ENCODE peak calls at places on chromosomes 3 and 15, in ten cellular contexts. Y is NCI-H2081; D is heart left ventricle; F is stimulated activated CD8-positive, alpha-beta memory T cell treated with anti-CD3 and anti-CD28 coated beads, Interleukin-15, amount 100 ng/mL, for 24 hours; Z is NCI-H2171 treated with DMSO at 0.1 percent for 48 hours; P is choroid plexus epithelial cell; M is KBM-7; U is GM23248; H is NCI-H345; A is MM.1S. G is an unnamed sample.

GRCh38 chr3:68363801-68364200 is 568.5 kb downstream of the TAFA4 start:
- DNase-seq in F (no peak), M (no peak), A (no peak), U (no peak), Y (no peak), D (no peak), P (no peak), H (no peak), Z (no peak), G (no peak)

GRCh38 chr15:36844453-36845094 is 255.8 kb downstream of the MEIS2 start:
- DNase-seq in P (peak), U (peak), F (no peak), D (no peak), Z (peak), A (no peak), Y (peak), M (no peak), H (peak), G (no peak)

GRCh38 chr15:49855917-49856637 is 235.2 kb downstream of the DTWD1 start:
- DNase-seq in P (peak), H (no peak), F (no peak), Z (no peak), U (peak), A (no peak), Y (no peak), M (no peak), D (no peak), G (no peak)

GRCh38 chr15:25250011-25250596 is 188.7 kb downstream of the UBE3A start:
- DNase-seq in Z (no peak), F (no peak), D (peak), Y (no peak), U (no peak), P (no peak), A (no peak), H (no peak), M (no peak), G (no peak)

GRCh38 chr3:28867836-28868235 is 413.0 kb upstream of the RBMS3 start:
- DNase-seq in D (no peak), F (no peak), A (no peak), M (no peak), P (no peak), H (peak), U (no peak), Y (no peak), Z (no peak), G (no peak)

GRCh38 chr3:45816544-45816943 is 20.2 kb upstream of the SLC6A20 start:
- DNase-seq in M (no peak), A (no peak), H (peak), P (peak), Y (no peak), D (no peak), Z (no peak), U (no peak), F (no peak), G (no peak)

GRCh38 chr15:45648521-45649200 is 13.8 kb downstream of the SQOR start:
- DNase-seq in F (no peak), M (no peak), U (peak), D (no peak), P (peak), A (peak), H (no peak), Z (no peak), Y (no peak), G (no peak)

GRCh38 chr3:108489776-108490175 is 20.6 kb downstream of the MYH15 start:
- DNase-seq in Y (peak), Z (peak), F (no peak), U (peak), H (peak), P (peak), M (peak), A (peak), D (no peak), G (peak)

GRCh38 chr3:100879445-100879844 is 113.8 kb downstream of the ABI3BP start:
- DNase-seq in M (no peak), F (no peak), A (no peak), H (no peak), P (no peak), D (no peak), Y (no peak), U (no peak), Z (no peak), G (no peak)

GRCh38 chr15:62935300-62936081 is 107.1 kb upstream of the TPM1 start:
- DNase-seq in H (no peak), Y (no peak), A (peak), Z (no peak), U (no peak), P (no peak), F (no peak), D (no peak), M (no peak), G (no peak)

GRCh38 chr15:62344806-62345539 is 179.9 kb upstream of the C2CD4B start:
- DNase-seq in F (no peak), A (peak), H (peak), Y (no peak), M (peak), D (peak), Z (peak), P (peak), U (peak), G (no peak)

GRCh38 chr3:193711964-193712598 is 119.1 kb downstream of the OPA1 start:
- DNase-seq in U (no peak), D (no peak), Y (peak), F (no peak), M (no peak), A (no peak), H (peak), Z (no peak), P (no peak), G (no peak)

GRCh38 chr3:150230037-150230436 is 178.1 kb upstream of the TSC22D2 start:
- DNase-seq in P (no peak), M (no peak), F (no peak), Y (no peak), H (no peak), D (no peak), U (no peak), Z (no peak), A (no peak), G (no peak)

GRCh38 chr3:140537075-140537474 is 140.8 kb upstream of the TRIM42 start:
- DNase-seq in F (no peak), M (no peak), D (no peak), U (no peak), P (no peak), H (no peak), Y (peak), A (no peak), Z (no peak), G (no peak)

GRCh38 chr15:39583586-39584265 is 2.8 kb downstream of the THBS1 start:
- DNase-seq in F (no peak), U (peak), H (no peak), D (no peak), M (peak), Y (no peak), A (peak), P (peak), Z (no peak), G (no peak)

GRCh38 chr3:140522653-140523380 is 155.0 kb upstream of the TRIM42 start:
- DNase-seq in F (no peak), M (no peak), D (no peak), Y (no peak), H (no peak), U (no peak), A (no peak), Z (no peak), P (no peak), G (no peak)

GRCh38 chr15:101022306-101022705 is 103.1 kb downstream of the LRRK1 start:
- DNase-seq in A (no peak), Z (no peak), U (no peak), D (no peak), P (no peak), Y (no peak), M (no peak), H (no peak), F (no peak), G (no peak)

GRCh38 chr3:104564045-104564643 is 802.6 kb upstream of the ALCAM start:
- DNase-seq in Y (peak), H (no peak), A (peak), U (peak), P (peak), F (peak), D (no peak), Z (peak), M (peak), G (peak)

GRCh38 chr3:102163039-102163817 is 271.6 kb upstream of the ZPLD1 start:
- DNase-seq in M (no peak), A (no peak), U (peak), Z (no peak), P (peak), Y (no peak), F (no peak), H (no peak), D (no peak), G (no peak)

GRCh38 chr3:183306798-183307671 is 54.0 kb downstream of the B3GNT5 start:
- DNase-seq in A (peak), F (peak), H (no peak), P (peak), Y (no peak), M (peak), D (peak), Z (no peak), U (peak), G (peak)

GRCh38 chr3:103440539-103441113 is 1005.8 kb downstream of the ZPLD1 start:
- DNase-seq in Y (no peak), M (peak), H (no peak), F (no peak), P (peak), D (no peak), U (no peak), Z (peak), A (peak), G (no peak)

GRCh38 chr15:92683511-92683834 is 27.9 kb upstream of the FAM174B start:
- DNase-seq in P (peak), H (peak), Z (peak), M (peak), A (no peak), F (no peak), U (peak), D (no peak), Y (peak), G (no peak)

GRCh38 chr3:195546130-195546560 is 3.0 kb upstream of the PPP1R2 start:
- DNase-seq in D (no peak), Y (no peak), H (no peak), F (no peak), P (peak), M (no peak), U (peak), A (no peak), Z (no peak), G (no peak)

GRCh38 chr3:131957980-131958379 is 76.8 kb downstream of the CPNE4 start:
- DNase-seq in D (no peak), A (no peak), Z (no peak), H (no peak), U (no peak), Y (no peak), M (no peak), P (no peak), F (no peak), G (no peak)

GRCh38 chr3:109275702-109276293 is 40.5 kb downstream of the DPPA2 start:
- DNase-seq in P (peak), Z (peak), D (no peak), H (no peak), A (peak), U (peak), Y (peak), F (no peak), M (peak), G (no peak)

GRCh38 chr3:43958005-43958770 is 267.4 kb downstream of the ABHD5 start:
- DNase-seq in F (no peak), P (no peak), A (peak), U (no peak), H (no peak), Z (no peak), M (peak), Y (no peak), D (no peak), G (no peak)

GRCh38 chr15:77865106-77865630 is 212.3 kb downstream of the TBC1D2B start:
- DNase-seq in M (no peak), Y (no peak), F (no peak), H (no peak), D (no peak), U (no peak), Z (no peak), A (no peak), P (no peak), G (no peak)

GRCh38 chr3:72487078-72487765 is 361.0 kb downstream of the SHQ1 start:
- DNase-seq in F (no peak), D (peak), U (peak), A (no peak), M (peak), P (peak), Z (no peak), H (no peak), Y (no peak), G (no peak)

GRCh38 chr3:30774062-30774461 is 120.4 kb downstream of the GADL1 start:
- DNase-seq in Y (no peak), Z (no peak), H (no peak), U (no peak), F (no peak), P (no peak), M (no peak), D (no peak), A (no peak), G (no peak)

GRCh38 chr15:52702390-52702789 is 23.2 kb upstream of the ATOSA start:
- DNase-seq in P (no peak), U (no peak), D (no peak), F (no peak), Y (no peak), M (no peak), H (no peak), A (no peak), Z (no peak), G (no peak)

GRCh38 chr3:48077835-48078234 is 61.6 kb upstream of the MAP4 start:
- DNase-seq in U (peak), M (no peak), H (no peak), Z (no peak), P (peak), F (no peak), A (no peak), D (no peak), Y (no peak), G (no peak)

GRCh38 chr15:95662638-95663037 is 667.9 kb upstream of the NR2F2 start:
- DNase-seq in F (no peak), U (no peak), A (no peak), P (no peak), Y (no peak), H (no peak), M (no peak), D (no peak), Z (no peak), G (no peak)

GRCh38 chr3:141336672-141337522 is 31.4 kb upstream of the ZBTB38 start:
- DNase-seq in F (no peak), Z (no peak), D (no peak), H (no peak), A (no peak), P (peak), Y (no peak), M (no peak), U (peak), G (peak)

GRCh38 chr15:47294765-47295259 is 422.5 kb upstream of the SEMA6D start:
- DNase-seq in D (no peak), A (no peak), P (peak), M (no peak), Y (no peak), U (peak), Z (no peak), F (no peak), H (no peak), G (no peak)

GRCh38 chr3:157335677-157336076 is 101.0 kb upstream of the PTX3 start:
- DNase-seq in M (no peak), U (peak), Y (no peak), H (peak), A (no peak), P (peak), Z (no peak), D (no peak), F (no peak), G (no peak)

G was measured in memory B cell.